ENCODE peak calls at places on chromosomes 7 and 10, in six cellular contexts. One of them, this sample, is unnamed. For H3K9me3, the result is how much of the 10 kb centered on the place peaks cover.

GRCh38 chr7:130020434-130020833 is 30.7 kb downstream of the ZC3HC1 start:
- DNase-seq in neural progenitor cell: no peak
- DNase-seq in astrocyte: no peak
- DNase-seq in heart right ventricle: no peak
- DNase-seq in H9: no peak
- DNase-seq in lower lobe of right lung: no peak
- DNase-seq in this sample: no peak

GRCh38 chr7:70693300-70693689 is 438.6 kb upstream of the GALNT17 start:
- DNase-seq in neural progenitor cell: no peak
- DNase-seq in astrocyte: peak
- DNase-seq in heart right ventricle: no peak
- DNase-seq in H9: no peak
- DNase-seq in lower lobe of right lung: no peak
- DNase-seq in this sample: peak

GRCh38 chr7:125481323-125481722 is 551.7 kb upstream of the POT1 start:
- DNase-seq in neural progenitor cell: no peak
- DNase-seq in astrocyte: no peak
- DNase-seq in heart right ventricle: no peak
- DNase-seq in H9: no peak
- DNase-seq in lower lobe of right lung: no peak
- DNase-seq in this sample: no peak

GRCh38 chr7:39202041-39202440 is 224.3 kb downstream of the POU6F2 start:
- DNase-seq in neural progenitor cell: no peak
- DNase-seq in astrocyte: no peak
- DNase-seq in heart right ventricle: no peak
- DNase-seq in H9: no peak
- DNase-seq in lower lobe of right lung: no peak
- DNase-seq in this sample: no peak

GRCh38 chr10:36302086-36302485 is 660.0 kb upstream of the FZD8 start:
- DNase-seq in neural progenitor cell: no peak
- DNase-seq in astrocyte: no peak
- DNase-seq in heart right ventricle: no peak
- DNase-seq in H9: no peak
- DNase-seq in lower lobe of right lung: no peak
- DNase-seq in this sample: no peak

GRCh38 chr7:21086688-21087087 is 300.0 kb upstream of the SP8 start:
- DNase-seq in neural progenitor cell: no peak
- DNase-seq in astrocyte: peak
- DNase-seq in heart right ventricle: no peak
- DNase-seq in H9: no peak
- DNase-seq in lower lobe of right lung: no peak
- DNase-seq in this sample: no peak

GRCh38 chr10:89238956-89239713 is 12.4 kb downstream of the LIPA start:
- DNase-seq in neural progenitor cell: no peak
- DNase-seq in astrocyte: no peak
- DNase-seq in heart right ventricle: no peak
- DNase-seq in H9: no peak
- DNase-seq in lower lobe of right lung: no peak
- DNase-seq in this sample: no peak

GRCh38 chr7:33421384-33421783 is 292.0 kb downstream of the BBS9 start:
- DNase-seq in neural progenitor cell: no peak
- DNase-seq in astrocyte: no peak
- DNase-seq in heart right ventricle: no peak
- DNase-seq in H9: no peak
- DNase-seq in lower lobe of right lung: no peak
- DNase-seq in this sample: no peak

GRCh38 chr10:13329565-13329964 is 18.5 kb downstream of the SEPHS1 start:
- DNase-seq in neural progenitor cell: no peak
- DNase-seq in astrocyte: no peak
- DNase-seq in heart right ventricle: no peak
- DNase-seq in H9: no peak
- DNase-seq in lower lobe of right lung: no peak
- DNase-seq in this sample: no peak

GRCh38 chr10:92757720-92758119 is 68.0 kb downstream of the HHEX start:
- DNase-seq in neural progenitor cell: no peak
- DNase-seq in astrocyte: no peak
- DNase-seq in heart right ventricle: no peak
- DNase-seq in H9: no peak
- DNase-seq in lower lobe of right lung: no peak
- DNase-seq in this sample: no peak

GRCh38 chr7:36526720-36527548 is 137.3 kb downstream of the ANLN start:
- DNase-seq in neural progenitor cell: no peak
- DNase-seq in astrocyte: peak
- DNase-seq in heart right ventricle: no peak
- DNase-seq in H9: no peak
- DNase-seq in lower lobe of right lung: no peak
- DNase-seq in this sample: no peak

GRCh38 chr10:85643839-85644525 is 722.6 kb downstream of the GRID1 start:
- DNase-seq in neural progenitor cell: no peak
- DNase-seq in astrocyte: peak
- DNase-seq in heart right ventricle: no peak
- DNase-seq in H9: no peak
- DNase-seq in lower lobe of right lung: no peak
- DNase-seq in this sample: no peak

GRCh38 chr7:44565097-44565794 is 8.5 kb downstream of the DDX56 start:
- DNase-seq in neural progenitor cell: peak
- DNase-seq in astrocyte: no peak
- DNase-seq in heart right ventricle: peak
- DNase-seq in H9: peak
- DNase-seq in lower lobe of right lung: peak
- DNase-seq in this sample: peak

GRCh38 chr10:122659651-122660050 is 40.0 kb downstream of the C10orf120 start:
- DNase-seq in neural progenitor cell: no peak
- DNase-seq in astrocyte: no peak
- DNase-seq in heart right ventricle: no peak
- DNase-seq in H9: no peak
- DNase-seq in lower lobe of right lung: no peak
- DNase-seq in this sample: no peak

GRCh38 chr7:28093617-28094232 is 86.9 kb downstream of the JAZF1 start:
- DNase-seq in neural progenitor cell: peak
- DNase-seq in astrocyte: no peak
- DNase-seq in heart right ventricle: peak
- DNase-seq in H9: peak
- DNase-seq in lower lobe of right lung: peak
- DNase-seq in this sample: peak
- TF ChIP-seq CTCF in neural progenitor cell: peak
- TF ChIP-seq CTCF in astrocyte: peak
- TF ChIP-seq CTCF in heart right ventricle: peak
- TF ChIP-seq CTCF in H9: peak
- TF ChIP-seq CTCF in lower lobe of right lung: peak
- TF ChIP-seq CTCF in this sample: peak

DNA sequence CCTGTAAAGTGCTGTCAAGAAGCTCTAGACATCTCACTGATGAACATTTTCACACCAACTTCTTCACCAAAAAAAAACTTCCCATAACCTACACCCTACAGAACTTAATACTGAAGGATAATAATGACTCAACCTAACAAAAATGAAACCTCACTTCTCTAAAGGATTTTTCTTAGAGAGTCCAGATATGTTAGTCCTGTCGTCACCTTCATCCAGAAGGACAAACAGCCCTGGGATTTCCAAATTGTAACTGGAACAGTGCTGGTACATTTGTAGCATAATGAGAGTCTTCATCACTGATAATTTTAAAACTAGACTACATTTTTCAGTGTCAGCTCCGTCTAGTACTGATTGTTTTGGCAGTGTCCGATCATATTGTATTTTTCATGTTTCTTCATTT is 528.6 kb upstream of the CELF2 start:
- DNase-seq in neural progenitor cell: no peak
- DNase-seq in astrocyte: no peak
- DNase-seq in heart right ventricle: no peak
- DNase-seq in H9: no peak
- DNase-seq in lower lobe of right lung: no peak
- DNase-seq in this sample: no peak
- H3K9me3 ChIP-seq in neural progenitor cell: under half
- H3K9me3 ChIP-seq in astrocyte: under half
- H3K9me3 ChIP-seq in heart right ventricle: under half
- H3K9me3 ChIP-seq in H9: under half
- H3K9me3 ChIP-seq in lower lobe of right lung: under half
- H3K9me3 ChIP-seq in this sample: under half

DNA sequence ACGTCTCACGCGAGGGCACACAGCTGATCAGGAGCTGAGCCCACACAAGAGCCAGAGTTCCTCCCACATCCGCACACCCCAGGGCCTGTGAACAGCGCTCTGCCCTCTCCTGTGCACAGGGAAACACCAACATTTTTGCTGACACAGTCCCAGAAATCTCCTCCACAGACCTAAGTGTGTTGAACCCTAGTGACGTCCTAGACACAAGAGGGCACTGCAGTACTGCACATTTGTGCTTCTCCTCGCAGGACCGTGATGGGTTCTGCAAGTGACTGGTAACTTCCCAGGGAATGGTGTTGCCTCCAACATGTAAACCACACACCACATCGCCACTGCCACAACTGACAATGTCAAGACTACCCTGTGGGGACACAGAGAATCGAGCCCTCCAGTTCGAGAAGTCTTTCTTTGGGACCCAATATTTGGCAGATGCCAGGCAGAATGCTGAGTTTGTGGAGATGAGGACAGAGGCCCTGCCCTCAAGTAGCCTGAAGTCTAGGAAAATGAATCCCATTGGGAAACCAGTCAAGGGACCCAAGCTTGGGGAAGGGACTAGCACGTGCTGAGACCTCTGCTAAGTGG is 170.3 kb downstream of the PAXIP1 start:
- DNase-seq in neural progenitor cell: peak
- DNase-seq in astrocyte: no peak
- DNase-seq in heart right ventricle: no peak
- DNase-seq in H9: peak
- DNase-seq in lower lobe of right lung: no peak
- DNase-seq in this sample: no peak
- TF ChIP-seq CTCF in neural progenitor cell: peak
- TF ChIP-seq CTCF in astrocyte: no peak
- TF ChIP-seq CTCF in heart right ventricle: no peak
- TF ChIP-seq CTCF in H9: peak
- TF ChIP-seq CTCF in lower lobe of right lung: peak
- TF ChIP-seq CTCF in this sample: no peak

GRCh38 chr7:64516451-64516850 is 46.4 kb downstream of the ZNF680 start:
- DNase-seq in neural progenitor cell: no peak
- DNase-seq in astrocyte: peak
- DNase-seq in heart right ventricle: no peak
- DNase-seq in H9: no peak
- DNase-seq in lower lobe of right lung: no peak
- DNase-seq in this sample: no peak
- H3K9me3 ChIP-seq in neural progenitor cell: under half
- H3K9me3 ChIP-seq in astrocyte: under half
- H3K9me3 ChIP-seq in heart right ventricle: half or more
- H3K9me3 ChIP-seq in H9: under half
- H3K9me3 ChIP-seq in lower lobe of right lung: half or more
- H3K9me3 ChIP-seq in this sample: under half

GRCh38 chr10:14949291-14949690 is 4.6 kb downstream of the DCLRE1C start:
- DNase-seq in neural progenitor cell: no peak
- DNase-seq in astrocyte: no peak
- DNase-seq in heart right ventricle: no peak
- DNase-seq in H9: no peak
- DNase-seq in lower lobe of right lung: no peak
- DNase-seq in this sample: no peak
- TF ChIP-seq CTCF in neural progenitor cell: no peak
- TF ChIP-seq CTCF in astrocyte: no peak
- TF ChIP-seq CTCF in heart right ventricle: no peak
- TF ChIP-seq CTCF in H9: no peak
- TF ChIP-seq CTCF in lower lobe of right lung: no peak
- TF ChIP-seq CTCF in this sample: no peak

GRCh38 chr10:797179-797578 is 107.7 kb upstream of the DIP2C start:
- DNase-seq in neural progenitor cell: no peak
- DNase-seq in astrocyte: no peak
- DNase-seq in heart right ventricle: no peak
- DNase-seq in H9: no peak
- DNase-seq in lower lobe of right lung: no peak
- DNase-seq in this sample: peak
- H3K9me3 ChIP-seq in neural progenitor cell: under half
- H3K9me3 ChIP-seq in astrocyte: under half
- H3K9me3 ChIP-seq in heart right ventricle: under half
- H3K9me3 ChIP-seq in H9: under half
- H3K9me3 ChIP-seq in lower lobe of right lung: under half
- H3K9me3 ChIP-seq in this sample: under half

GRCh38 chr10:114110174-114110972 is 63.6 kb downstream of the CCDC186 start:
- DNase-seq in neural progenitor cell: peak
- DNase-seq in astrocyte: no peak
- DNase-seq in heart right ventricle: no peak
- DNase-seq in H9: no peak
- DNase-seq in lower lobe of right lung: no peak
- DNase-seq in this sample: no peak
- TF ChIP-seq CTCF in neural progenitor cell: peak
- TF ChIP-seq CTCF in astrocyte: peak
- TF ChIP-seq CTCF in heart right ventricle: no peak
- TF ChIP-seq CTCF in H9: peak
- TF ChIP-seq CTCF in lower lobe of right lung: peak
- TF ChIP-seq CTCF in this sample: no peak

GRCh38 chr7:153943428-153944370 is 108.5 kb upstream of the DPP6 start:
- DNase-seq in neural progenitor cell: peak
- DNase-seq in astrocyte: no peak
- DNase-seq in heart right ventricle: no peak
- DNase-seq in H9: no peak
- DNase-seq in lower lobe of right lung: no peak
- DNase-seq in this sample: no peak

GRCh38 chr7:153951207-153951725 is 100.9 kb upstream of the DPP6 start:
- DNase-seq in neural progenitor cell: no peak
- DNase-seq in astrocyte: no peak
- DNase-seq in heart right ventricle: no peak
- DNase-seq in H9: no peak
- DNase-seq in lower lobe of right lung: no peak
- DNase-seq in this sample: no peak

DNA sequence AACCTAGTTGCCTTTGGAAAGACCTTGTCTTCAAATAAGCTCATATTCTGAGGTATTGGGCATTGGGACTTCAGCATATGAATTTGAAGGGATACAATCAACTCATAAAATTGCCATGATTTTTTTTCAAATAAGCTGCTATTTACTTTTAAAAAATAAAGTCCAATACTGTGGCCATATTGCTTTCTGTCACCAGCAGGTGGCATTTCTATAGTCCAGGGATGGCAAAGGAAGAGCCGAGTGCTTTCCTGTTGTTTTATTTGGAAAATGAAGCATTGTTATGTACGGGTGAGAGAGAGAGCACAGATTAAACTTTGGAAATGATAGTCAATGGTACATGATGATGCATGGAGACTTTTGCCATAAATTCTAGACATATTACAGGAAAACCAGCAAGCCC is 104.1 kb upstream of the DPP6 start:
- DNase-seq in neural progenitor cell: no peak
- DNase-seq in astrocyte: no peak
- DNase-seq in heart right ventricle: no peak
- DNase-seq in H9: no peak
- DNase-seq in lower lobe of right lung: no peak
- DNase-seq in this sample: no peak
- H3K9me3 ChIP-seq in neural progenitor cell: under half
- H3K9me3 ChIP-seq in astrocyte: under half
- H3K9me3 ChIP-seq in heart right ventricle: under half
- H3K9me3 ChIP-seq in H9: under half
- H3K9me3 ChIP-seq in lower lobe of right lung: under half
- H3K9me3 ChIP-seq in this sample: under half

GRCh38 chr7:76371396-76371795 is 12.6 kb upstream of the YWHAG start:
- DNase-seq in neural progenitor cell: no peak
- DNase-seq in astrocyte: no peak
- DNase-seq in heart right ventricle: no peak
- DNase-seq in H9: no peak
- DNase-seq in lower lobe of right lung: no peak
- DNase-seq in this sample: no peak
- TF ChIP-seq CTCF in neural progenitor cell: no peak
- TF ChIP-seq CTCF in astrocyte: no peak
- TF ChIP-seq CTCF in heart right ventricle: no peak
- TF ChIP-seq CTCF in H9: no peak
- TF ChIP-seq CTCF in lower lobe of right lung: no peak
- TF ChIP-seq CTCF in this sample: no peak